ENCODE peak calls at places on chromosomes 2 and 18, in four cellular contexts. One of them, this sample, is unnamed.

GRCh38 chr18:58511306-58511705 is 117.6 kb downstream of the ALPK2 start:
- DNase-seq in K562: no peak
- DNase-seq in HL-60: no peak
- DNase-seq in GM12878: no peak
- DNase-seq in this sample: no peak

GRCh38 chr2:230158468-230158867 is 61.3 kb downstream of the SP110 start:
- DNase-seq in K562: peak
- DNase-seq in HL-60: no peak
- DNase-seq in GM12878: no peak
- DNase-seq in this sample: no peak

GRCh38 chr2:189018636-189019035 is 44.5 kb downstream of the COL3A1 start:
- DNase-seq in K562: no peak
- DNase-seq in HL-60: no peak
- DNase-seq in GM12878: no peak
- DNase-seq in this sample: no peak

GRCh38 chr18:78561757-78562445 is 417.7 kb upstream of the SALL3 start:
- DNase-seq in K562: no peak
- DNase-seq in HL-60: no peak
- DNase-seq in GM12878: no peak
- DNase-seq in this sample: no peak

GRCh38 chr2:197239434-197239833 is 71.1 kb downstream of the ANKRD44 start:
- DNase-seq in K562: no peak
- DNase-seq in HL-60: no peak
- DNase-seq in GM12878: no peak
- DNase-seq in this sample: no peak

GRCh38 chr18:44079602-44080001 is 601.1 kb upstream of the SETBP1 start:
- DNase-seq in K562: no peak
- DNase-seq in HL-60: no peak
- DNase-seq in GM12878: no peak
- DNase-seq in this sample: no peak

GRCh38 chr18:5180254-5180653 is 16.8 kb downstream of the AKAIN1 start:
- DNase-seq in K562: no peak
- DNase-seq in HL-60: no peak
- DNase-seq in GM12878: no peak
- DNase-seq in this sample: no peak

GRCh38 chr2:177550264-177551200 is 158.0 kb downstream of the AGPS start:
- DNase-seq in K562: no peak
- DNase-seq in HL-60: no peak
- DNase-seq in GM12878: no peak
- DNase-seq in this sample: no peak

GRCh38 chr18:35005963-35006577 is 35.1 kb upstream of the MAPRE2 start:
- DNase-seq in K562: peak
- DNase-seq in HL-60: peak
- DNase-seq in GM12878: no peak
- DNase-seq in this sample: peak

GRCh38 chr18:67742954-67743353 is 226.4 kb upstream of the DSEL start:
- DNase-seq in K562: no peak
- DNase-seq in HL-60: no peak
- DNase-seq in GM12878: no peak
- DNase-seq in this sample: no peak

GRCh38 chr2:129752686-129753085 is 226.8 kb upstream of the RAB6C start:
- DNase-seq in K562: no peak
- DNase-seq in HL-60: no peak
- DNase-seq in GM12878: no peak
- DNase-seq in this sample: no peak

GRCh38 chr2:216618785-216619184 is 14.4 kb upstream of the IGFBP2 start:
- DNase-seq in K562: no peak
- DNase-seq in HL-60: no peak
- DNase-seq in GM12878: no peak
- DNase-seq in this sample: no peak

GRCh38 chr2:45067859-45068642 is 58.8 kb upstream of the SIX2 start:
- DNase-seq in K562: no peak
- DNase-seq in HL-60: no peak
- DNase-seq in GM12878: no peak
- DNase-seq in this sample: no peak

GRCh38 chr2:7627587-7627986 is 710.4 kb downstream of the RNF144A start:
- DNase-seq in K562: no peak
- DNase-seq in HL-60: no peak
- DNase-seq in GM12878: no peak
- DNase-seq in this sample: no peak

GRCh38 chr2:42133771-42134195 is 35.4 kb upstream of the EML4 start:
- DNase-seq in K562: no peak
- DNase-seq in HL-60: no peak
- DNase-seq in GM12878: no peak
- DNase-seq in this sample: no peak

GRCh38 chr2:240325654-240326031 is 109.8 kb upstream of the GPC1 start:
- DNase-seq in K562: no peak
- DNase-seq in HL-60: no peak
- DNase-seq in GM12878: no peak
- DNase-seq in this sample: no peak

DNA sequence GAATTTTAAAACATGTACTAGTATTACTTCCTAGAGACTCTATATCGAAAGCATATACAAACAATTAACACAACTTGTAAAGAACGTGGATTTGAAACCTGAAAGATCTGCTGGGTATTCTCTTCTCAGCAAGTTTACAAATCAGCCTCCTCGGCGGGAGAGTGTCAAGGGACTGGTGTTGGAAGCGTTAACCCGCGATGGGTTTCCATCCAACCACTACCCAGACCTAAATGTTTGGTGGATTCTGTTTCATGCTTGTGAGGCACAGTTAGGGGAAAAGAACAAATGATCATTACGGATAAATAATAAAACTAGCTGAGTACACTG is 770 bp downstream of the C2orf42 start:
- DNase-seq in K562: no peak
- DNase-seq in HL-60: no peak
- DNase-seq in GM12878: no peak
- DNase-seq in this sample: peak
- TF ChIP-seq SPI1 in K562: no peak
- TF ChIP-seq SPI1 in HL-60: no peak
- TF ChIP-seq SPI1 in GM12878: no peak
- TF ChIP-seq SPI1 in this sample: no peak

DNA sequence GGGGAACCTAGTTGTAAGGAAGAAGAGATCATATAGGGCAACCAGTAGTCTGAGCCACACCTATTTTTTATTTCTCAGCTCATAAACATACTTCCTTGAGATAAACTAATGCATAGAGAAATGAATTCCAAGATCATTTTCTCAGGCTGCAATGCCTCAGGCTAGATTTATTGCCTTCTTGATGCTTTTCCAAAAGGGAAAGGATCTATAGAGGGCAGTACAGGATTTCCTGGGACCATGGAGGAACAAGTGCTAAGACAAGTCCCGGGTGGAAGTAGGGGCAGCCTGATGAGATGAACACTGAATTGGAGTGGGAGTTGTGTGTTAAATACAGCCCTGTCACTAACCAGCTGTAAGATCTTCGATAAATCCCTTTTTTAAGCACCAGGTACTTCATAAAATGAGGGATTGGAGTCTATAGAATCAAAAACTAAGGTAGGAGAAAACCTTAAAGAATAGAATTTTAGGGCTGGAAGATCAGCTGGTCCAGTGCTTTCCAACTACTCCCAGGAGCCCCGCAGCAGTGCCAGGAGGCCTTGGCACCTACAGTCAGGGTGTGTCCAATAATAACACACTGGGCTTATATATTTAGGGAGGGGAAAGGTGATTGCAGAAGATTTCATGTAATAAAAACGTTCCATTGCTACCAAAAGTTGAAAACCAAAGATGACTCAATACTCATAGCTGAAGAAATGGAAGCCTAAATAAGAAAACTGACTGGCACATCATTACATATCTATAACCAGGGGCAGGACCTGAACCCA is 58.1 kb downstream of the SERTAD2 start:
- DNase-seq in K562: no peak
- DNase-seq in HL-60: no peak
- DNase-seq in GM12878: no peak
- DNase-seq in this sample: no peak
- TF ChIP-seq SPI1 in K562: no peak
- TF ChIP-seq SPI1 in HL-60: no peak
- TF ChIP-seq SPI1 in GM12878: no peak
- TF ChIP-seq SPI1 in this sample: no peak

DNA sequence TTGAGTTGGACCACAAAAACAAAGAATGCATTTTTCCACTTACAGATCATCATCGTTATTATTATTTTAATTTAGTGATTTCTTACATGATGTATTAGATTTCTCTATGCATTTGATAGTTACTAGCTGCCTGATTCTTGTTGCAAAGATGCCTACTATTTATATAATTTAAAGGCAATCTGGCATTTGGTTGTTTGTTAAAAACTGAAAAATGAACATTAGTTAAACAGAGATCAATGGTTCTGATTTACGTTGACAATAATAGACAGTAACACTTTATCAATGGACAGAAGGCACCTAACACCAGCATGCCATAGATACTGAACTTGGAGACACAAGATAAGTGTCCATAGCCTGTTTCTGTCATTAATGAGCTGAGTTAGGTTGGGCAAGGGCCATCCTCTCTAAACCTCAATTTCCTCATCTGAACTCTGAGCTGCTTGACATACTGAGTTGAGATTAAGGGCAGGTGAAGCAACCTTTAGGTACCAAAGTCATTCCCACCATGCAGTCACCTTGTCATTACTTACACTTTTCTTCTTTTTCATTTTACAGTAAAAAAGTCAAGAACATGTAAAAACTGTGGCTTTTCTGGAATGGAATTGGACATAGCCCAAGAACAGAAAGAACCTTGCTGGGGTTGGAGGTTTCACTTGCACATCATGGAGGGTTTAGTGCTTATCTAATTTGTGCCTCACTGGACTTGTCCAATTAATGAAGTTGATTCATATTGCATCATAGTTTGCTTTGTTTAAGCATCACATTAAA is 3.0 kb downstream of the CCL20 start:
- DNase-seq in K562: no peak
- DNase-seq in HL-60: no peak
- DNase-seq in GM12878: no peak
- DNase-seq in this sample: no peak
- TF ChIP-seq SPI1 in K562: no peak
- TF ChIP-seq SPI1 in HL-60: no peak
- TF ChIP-seq SPI1 in GM12878: no peak
- TF ChIP-seq SPI1 in this sample: no peak

DNA sequence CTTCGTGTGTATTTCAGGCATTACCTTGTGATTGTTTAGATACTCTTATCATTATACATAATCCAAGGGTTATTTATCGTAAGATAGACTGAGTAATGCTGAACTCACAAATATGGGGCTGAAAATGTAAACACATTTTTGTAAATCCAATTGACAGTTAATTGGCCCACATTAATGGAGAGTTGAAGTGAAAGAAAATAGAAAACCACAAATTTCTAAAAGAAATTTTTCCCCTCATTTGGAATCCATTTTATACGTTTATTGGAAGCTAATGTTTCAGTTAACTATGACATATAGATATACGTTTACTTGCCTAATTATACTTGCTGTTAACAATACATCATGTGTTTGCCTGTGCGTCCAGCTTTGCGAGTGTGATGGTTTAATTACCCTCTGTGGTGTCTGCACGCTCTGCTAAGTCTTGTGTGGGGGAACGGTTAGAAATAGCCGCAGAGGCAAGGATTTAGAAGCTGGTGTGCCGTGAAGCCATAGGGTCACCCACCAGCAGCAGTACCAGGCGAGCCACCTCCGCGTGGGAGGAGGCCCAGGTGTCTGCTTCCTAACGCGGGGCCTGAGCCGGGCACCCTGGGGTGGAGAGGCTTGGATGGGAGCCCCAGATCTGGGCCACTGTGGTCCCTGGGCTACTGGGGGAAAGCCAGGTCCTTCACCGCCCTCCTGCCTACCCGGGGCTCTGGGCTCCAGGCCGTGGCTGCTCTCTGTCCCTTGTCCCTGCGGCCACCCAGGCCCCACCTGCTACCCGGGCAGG is 38.0 kb downstream of the TSHZ1 start:
- DNase-seq in K562: no peak
- DNase-seq in HL-60: no peak
- DNase-seq in GM12878: no peak
- DNase-seq in this sample: no peak
- TF ChIP-seq SPI1 in K562: no peak
- TF ChIP-seq SPI1 in HL-60: no peak
- TF ChIP-seq SPI1 in GM12878: no peak
- TF ChIP-seq SPI1 in this sample: no peak

DNA sequence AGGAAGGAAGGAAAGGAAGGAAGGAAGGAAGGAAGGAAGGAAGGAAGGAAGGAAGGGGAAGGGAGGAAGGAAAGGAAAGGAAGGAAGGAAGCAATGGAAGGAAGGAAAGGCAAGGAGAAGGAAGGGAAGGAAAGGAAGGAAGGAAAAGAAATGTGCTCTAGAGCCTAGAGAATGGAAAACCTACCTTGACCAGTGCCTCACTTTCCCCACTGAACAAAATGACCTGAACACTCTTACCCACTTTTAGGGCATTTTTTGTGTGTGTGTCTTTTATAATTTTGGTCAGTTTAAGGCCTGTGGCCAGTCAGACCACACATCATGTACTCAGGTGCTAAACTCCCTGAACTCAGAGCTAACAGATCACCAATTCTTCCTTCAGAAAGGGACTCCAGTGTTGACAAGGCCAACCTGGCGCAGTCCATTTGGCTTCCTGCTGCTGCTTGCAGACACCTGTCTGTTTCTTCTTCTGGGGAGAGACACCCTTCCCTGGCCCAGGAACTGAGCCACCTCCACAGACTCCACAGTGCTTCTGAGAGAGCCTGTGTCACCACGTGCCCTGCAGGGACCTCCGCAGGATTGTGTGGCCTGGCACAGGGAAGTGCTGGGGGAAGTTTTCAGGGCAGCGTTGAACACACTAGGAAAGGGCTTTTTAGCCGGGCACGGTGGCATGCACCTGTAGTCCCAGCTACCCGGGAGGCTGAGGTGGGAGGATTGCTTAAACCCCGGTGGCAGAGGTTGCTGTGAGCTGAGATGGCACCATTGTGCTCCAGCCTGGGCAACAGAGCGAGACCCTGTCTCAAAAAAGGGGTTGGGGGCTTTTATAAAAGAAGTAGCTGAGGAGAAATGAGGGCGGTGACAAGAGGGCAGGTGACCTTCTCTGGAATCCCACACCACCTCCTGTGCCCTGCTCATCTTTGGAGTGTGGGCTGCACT is 57.2 kb downstream of the DDX1 start:
- DNase-seq in K562: no peak
- DNase-seq in HL-60: no peak
- DNase-seq in GM12878: no peak
- DNase-seq in this sample: no peak
- TF ChIP-seq SPI1 in K562: no peak
- TF ChIP-seq SPI1 in HL-60: no peak
- TF ChIP-seq SPI1 in GM12878: no peak
- TF ChIP-seq SPI1 in this sample: no peak

DNA sequence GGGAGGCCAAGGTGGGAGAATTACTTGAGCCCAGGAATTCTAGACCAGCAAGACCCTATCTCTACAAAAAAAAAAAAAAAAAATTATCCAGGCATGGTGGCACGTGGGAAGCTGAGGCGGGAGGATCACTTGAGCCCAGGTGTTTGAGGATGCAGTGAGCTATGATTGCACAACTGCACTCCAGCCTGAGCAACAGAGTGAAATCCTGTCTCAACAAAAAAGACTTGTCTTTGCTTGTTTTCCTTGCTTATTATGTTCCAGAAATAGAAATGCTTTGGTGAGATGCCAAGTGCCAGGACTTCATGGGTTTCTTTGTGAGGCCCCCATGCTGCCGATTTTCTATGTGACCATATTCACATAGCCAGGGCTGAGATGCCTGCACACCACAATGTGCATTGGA is 9.0 kb downstream of the DCDC2C start:
- DNase-seq in K562: no peak
- DNase-seq in HL-60: no peak
- DNase-seq in GM12878: no peak
- DNase-seq in this sample: no peak
- TF ChIP-seq SPI1 in K562: no peak
- TF ChIP-seq SPI1 in HL-60: no peak
- TF ChIP-seq SPI1 in GM12878: no peak
- TF ChIP-seq SPI1 in this sample: no peak

GRCh38 chr2:71716697-71717624 is 263.6 kb downstream of the DYSF start:
- DNase-seq in K562: peak
- DNase-seq in HL-60: no peak
- DNase-seq in GM12878: no peak
- DNase-seq in this sample: no peak
- TF ChIP-seq SPI1 in K562: no peak
- TF ChIP-seq SPI1 in HL-60: no peak
- TF ChIP-seq SPI1 in GM12878: no peak
- TF ChIP-seq SPI1 in this sample: no peak

This sample was measured in GM12891.